ENCODE peak calls at places on chromosome 9, in eight cellular contexts. U, W, Z, M, B, K, C and Q are unnamed samples.

GRCh38 chr9:30172206-30172605 is 2212.2 kb upstream of the ACO1 start:
- DNase-seq in U (no peak), W (no peak), Z (no peak), M (no peak), B (no peak), K (no peak), C (no peak), Q (no peak)

GRCh38 chr9:115913666-115914065 is 239.9 kb upstream of the PAPPA start:
- DNase-seq in U (no peak), W (no peak), Z (no peak), M (no peak), B (no peak), K (no peak), C (no peak), Q (no peak)

GRCh38 chr9:91898451-91899433 is 51.3 kb downstream of the ROR2 start:
- DNase-seq in U (no peak), W (peak), Z (peak), M (no peak), B (no peak), K (no peak), C (peak), Q (peak)

GRCh38 chr9:34079181-34079580 is 30.5 kb upstream of the UBAP2 start:
- DNase-seq in U (no peak), W (no peak), Z (no peak), M (peak), B (peak), K (no peak), C (no peak), Q (no peak)

GRCh38 chr9:35397923-35398322 is 92.0 kb upstream of the RUSC2 start:
- DNase-seq in U (no peak), W (no peak), Z (no peak), M (no peak), B (no peak), K (no peak), C (no peak), Q (no peak)

GRCh38 chr9:35079041-35079425 is 709 bp downstream of the FANCG start:
- DNase-seq in U (no peak), W (no peak), Z (no peak), M (no peak), B (no peak), K (no peak), C (no peak), Q (peak)

GRCh38 chr9:108056805-108057386 is 567.3 kb upstream of the KLF4 start:
- DNase-seq in U (no peak), W (no peak), Z (no peak), M (peak), B (peak), K (no peak), C (no peak), Q (no peak)

GRCh38 chr9:88464851-88465250 is 70.1 kb upstream of the NXNL2 start:
- DNase-seq in U (no peak), W (no peak), Z (no peak), M (no peak), B (no peak), K (no peak), C (no peak), Q (no peak)

GRCh38 chr9:82991684-82992083 is 71.3 kb downstream of the RASEF start:
- DNase-seq in U (no peak), W (no peak), Z (no peak), M (no peak), B (no peak), K (no peak), C (no peak), Q (no peak)

GRCh38 chr9:83047839-83048775 is 14.8 kb downstream of the RASEF start:
- DNase-seq in U (no peak), W (peak), Z (no peak), M (peak), B (no peak), K (peak), C (no peak), Q (no peak)

GRCh38 chr9:89375181-89375760 is 57.0 kb downstream of the SECISBP2 start:
- DNase-seq in U (peak), W (no peak), Z (no peak), M (no peak), B (no peak), K (no peak), C (peak), Q (peak)

GRCh38 chr9:25505644-25506043 is 172.6 kb downstream of the TUSC1 start:
- DNase-seq in U (no peak), W (no peak), Z (no peak), M (no peak), B (no peak), K (no peak), C (no peak), Q (no peak)

GRCh38 chr9:93452710-93453046 is 703 bp downstream of the FAM120AOS start:
- DNase-seq in U (no peak), W (peak), Z (peak), M (no peak), B (no peak), K (peak), C (peak), Q (no peak)

GRCh38 chr9:17863213-17863883 is 284.5 kb downstream of the SH3GL2 start:
- DNase-seq in U (no peak), W (no peak), Z (no peak), M (no peak), B (no peak), K (no peak), C (no peak), Q (no peak)

GRCh38 chr9:32292611-32293010 is 91.8 kb upstream of the ACO1 start:
- DNase-seq in U (no peak), W (no peak), Z (no peak), M (no peak), B (no peak), K (no peak), C (no peak), Q (no peak)

GRCh38 chr9:89603629-89604462 is 966 bp upstream of the GADD45G start:
- DNase-seq in U (peak), W (peak), Z (peak), M (peak), B (peak), K (peak), C (peak), Q (peak)

GRCh38 chr9:19102181-19102630 is 498 bp downstream of the HAUS6 start:
- DNase-seq in U (peak), W (no peak), Z (peak), M (no peak), B (no peak), K (peak), C (peak), Q (peak)

GRCh38 chr9:70362952-70363351 is 51.5 kb downstream of the KLF9 start:
- DNase-seq in U (no peak), W (no peak), Z (peak), M (no peak), B (no peak), K (no peak), C (peak), Q (no peak)

GRCh38 chr9:20570756-20571155 is 51.5 kb downstream of the MLLT3 start:
- DNase-seq in U (no peak), W (no peak), Z (no peak), M (peak), B (no peak), K (no peak), C (no peak), Q (no peak)

GRCh38 chr9:74281674-74282073 is 215.5 kb upstream of the RORB start:
- DNase-seq in U (no peak), W (no peak), Z (no peak), M (peak), B (no peak), K (no peak), C (no peak), Q (peak)

GRCh38 chr9:93612796-93613154 is 36.4 kb downstream of the PHF2 start:
- DNase-seq in U (no peak), W (no peak), Z (no peak), M (no peak), B (no peak), K (no peak), C (peak), Q (no peak)

GRCh38 chr9:136568288-136569081 is 22.6 kb upstream of the NOTCH1 start:
- DNase-seq in U (no peak), W (no peak), Z (no peak), M (no peak), B (peak), K (no peak), C (no peak), Q (no peak)

GRCh38 chr9:638152-638551 is 203.3 kb upstream of the DMRT1 start:
- DNase-seq in U (no peak), W (no peak), Z (no peak), M (no peak), B (no peak), K (no peak), C (no peak), Q (no peak)

GRCh38 chr9:71767421-71768321 is 642 bp downstream of the CEMIP2 start:
- DNase-seq in U (no peak), W (peak), Z (peak), M (no peak), B (no peak), K (no peak), C (peak), Q (peak)

GRCh38 chr9:82456621-82457020 is 468.0 kb downstream of the SPATA31D1 start:
- DNase-seq in U (no peak), W (no peak), Z (no peak), M (no peak), B (peak), K (no peak), C (no peak), Q (no peak)

GRCh38 chr9:115849679-115850412 is 303.7 kb upstream of the PAPPA start:
- DNase-seq in U (no peak), W (peak), Z (no peak), M (no peak), B (no peak), K (no peak), C (no peak), Q (no peak)

GRCh38 chr9:81557957-81558791 is 131.2 kb downstream of the TLE1 start:
- DNase-seq in U (no peak), W (peak), Z (no peak), M (no peak), B (no peak), K (no peak), C (no peak), Q (no peak)

GRCh38 chr9:23117621-23118020 is 671.0 kb downstream of the DMRTA1 start:
- DNase-seq in U (no peak), W (no peak), Z (no peak), M (no peak), B (peak), K (no peak), C (no peak), Q (no peak)

GRCh38 chr9:115981011-115981410 is 172.6 kb upstream of the PAPPA start:
- DNase-seq in U (no peak), W (no peak), Z (no peak), M (no peak), B (no peak), K (no peak), C (no peak), Q (no peak)

GRCh38 chr9:134371731-134372130 is 45.5 kb downstream of the RXRA start:
- DNase-seq in U (peak), W (peak), Z (peak), M (no peak), B (no peak), K (peak), C (peak), Q (no peak)
- TF ChIP-seq POLR2A in U (no peak), W (no peak), Z (no peak), M (no peak), B (no peak), K (no peak), C (no peak), Q (no peak)

GRCh38 chr9:130707225-130707976 is 13.8 kb downstream of the EXOSC2 start:
- DNase-seq in U (no peak), W (peak), Z (peak), M (peak), B (no peak), K (peak), C (no peak), Q (peak)
- TF ChIP-seq POLR2A in U (no peak), W (no peak), Z (no peak), M (no peak), B (no peak), K (no peak), C (no peak), Q (no peak)

DNA sequence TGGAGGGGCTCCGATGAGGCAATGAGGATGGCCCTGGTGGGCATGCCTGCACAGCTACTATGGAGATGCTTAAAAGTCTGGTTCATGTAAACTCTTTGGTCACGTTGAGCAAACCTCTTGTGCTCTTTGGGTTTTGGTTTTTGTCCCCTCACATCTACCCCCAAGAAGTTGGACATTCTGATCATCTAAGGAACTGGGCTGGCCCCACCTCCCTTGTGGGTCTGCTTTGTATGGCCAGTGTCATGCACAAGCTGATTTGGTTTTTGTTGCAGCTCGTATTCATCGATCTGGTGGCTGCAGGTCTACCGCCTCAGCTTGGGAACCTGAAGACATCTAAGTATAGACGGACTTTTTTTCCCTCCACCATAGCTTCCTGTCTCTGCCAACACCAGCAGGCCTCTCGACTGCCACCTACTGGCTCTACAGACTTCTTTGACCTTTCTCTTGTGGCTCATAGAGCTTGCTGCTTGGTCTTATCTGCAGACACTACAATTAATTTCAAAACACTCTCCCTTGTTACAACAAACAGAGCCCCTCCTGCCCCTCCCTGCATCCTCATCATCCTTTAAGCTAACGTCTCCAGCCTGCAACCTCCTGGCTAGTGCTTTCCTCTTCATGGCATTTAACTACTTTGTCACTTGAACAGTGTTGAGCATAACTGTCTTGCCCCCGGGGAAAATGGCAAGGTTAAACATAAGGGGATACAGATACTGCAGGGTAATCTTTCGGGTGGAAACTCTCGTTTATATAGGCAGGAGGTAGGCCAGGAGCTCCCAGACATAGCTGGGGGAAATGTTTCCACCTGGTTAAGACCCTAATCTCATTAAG is 34.5 kb downstream of the TSTD2 start:
- DNase-seq in U (peak), W (peak), Z (peak), M (peak), B (peak), K (peak), C (peak), Q (peak)
- TF ChIP-seq POLR2A in U (no peak), W (no peak), Z (no peak), M (no peak), B (no peak), K (no peak), C (no peak), Q (no peak)

DNA sequence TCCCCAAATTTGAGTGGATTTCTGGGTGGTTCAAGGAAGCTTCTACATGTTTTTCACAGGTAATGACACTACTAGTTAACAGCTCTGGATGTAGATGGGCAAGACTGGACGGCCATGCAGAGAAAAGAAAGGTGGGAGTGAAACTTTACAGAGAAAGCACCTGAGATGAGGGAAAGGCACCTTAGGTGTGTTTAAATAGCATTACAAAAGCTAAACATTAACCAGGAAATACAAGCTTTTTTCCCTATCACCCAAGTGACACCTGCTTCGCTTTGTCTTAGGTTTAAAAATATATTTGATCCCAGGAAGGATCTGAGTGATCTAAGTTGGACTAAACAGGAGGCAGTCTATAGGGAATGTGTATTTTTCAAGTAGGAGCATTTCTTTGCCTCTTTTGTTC is 8.3 kb downstream of the C9orf152 start:
- DNase-seq in U (no peak), W (no peak), Z (no peak), M (no peak), B (no peak), K (no peak), C (no peak), Q (no peak)
- TF ChIP-seq POLR2A in U (no peak), W (no peak), Z (no peak), M (no peak), B (no peak), K (no peak), C (no peak), Q (no peak)

GRCh38 chr9:15510789-15511575 is at the start of gene PSIP1:
- DNase-seq in U (peak), W (peak), Z (peak), M (peak), B (peak), K (peak), C (peak), Q (peak)
- TF ChIP-seq POLR2A in U (no peak), W (no peak), Z (peak), M (peak), B (peak), K (peak), C (peak), Q (peak)

GRCh38 chr9:119938871-119939270 is 569.6 kb upstream of the BRINP1 start:
- DNase-seq in U (no peak), W (no peak), Z (no peak), M (no peak), B (no peak), K (no peak), C (no peak), Q (no peak)
- TF ChIP-seq POLR2A in U (no peak), W (no peak), Z (no peak), M (no peak), B (no peak), K (no peak), C (no peak), Q (no peak)

DNA sequence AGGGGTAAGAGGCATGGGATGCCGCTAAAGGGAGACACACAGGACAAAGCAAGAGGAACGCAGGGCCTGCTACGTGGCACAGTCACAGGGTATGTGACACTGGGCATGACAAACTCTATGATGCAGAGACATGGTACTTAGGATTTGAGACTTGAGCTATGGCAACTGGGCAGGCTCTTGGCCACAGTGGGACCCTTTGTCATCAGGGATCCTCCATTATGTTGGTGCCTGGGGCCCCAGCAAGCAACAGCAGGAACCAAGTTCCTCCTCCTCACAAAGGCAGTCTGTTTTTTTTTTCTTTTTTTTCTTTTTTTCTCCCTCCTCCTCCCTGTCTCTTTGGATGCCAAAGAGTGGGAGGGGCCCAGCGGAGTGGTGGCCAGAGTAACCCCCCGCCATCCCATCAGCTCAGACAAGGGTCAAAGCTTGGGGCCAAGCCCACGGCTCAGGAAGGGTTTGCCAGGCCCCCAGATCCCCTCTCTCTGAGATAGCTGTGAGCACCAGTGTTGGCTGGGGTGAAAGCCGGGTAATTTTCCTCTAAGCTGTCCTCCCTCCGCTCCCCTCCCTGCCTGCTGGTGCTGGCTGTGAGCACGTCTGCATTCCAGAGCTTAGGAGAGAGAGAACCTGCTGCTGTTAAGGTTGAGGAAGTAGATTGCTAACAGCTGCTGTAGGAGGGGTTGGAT is 21.1 kb downstream of the GSN start:
- DNase-seq in U (peak), W (peak), Z (peak), M (peak), B (no peak), K (peak), C (peak), Q (no peak)
- TF ChIP-seq POLR2A in U (no peak), W (no peak), Z (peak), M (no peak), B (no peak), K (no peak), C (no peak), Q (no peak)

GRCh38 chr9:99821187-99822095 is at the start of gene NR4A3:
- DNase-seq in U (peak), W (peak), Z (peak), M (peak), B (peak), K (peak), C (peak), Q (peak)

GRCh38 chr9:99819484-99820329 is 2.0 kb upstream of the NR4A3 start:
- DNase-seq in U (peak), W (peak), Z (peak), M (peak), B (peak), K (peak), C (peak), Q (peak)

GRCh38 chr9:99818439-99818992 is 3.2 kb upstream of the NR4A3 start:
- DNase-seq in U (no peak), W (no peak), Z (no peak), M (no peak), B (no peak), K (no peak), C (no peak), Q (no peak)

GRCh38 chr9:99820330-99821186 is 1.1 kb upstream of the NR4A3 start:
- DNase-seq in U (peak), W (peak), Z (peak), M (peak), B (peak), K (peak), C (peak), Q (peak)

DNA sequence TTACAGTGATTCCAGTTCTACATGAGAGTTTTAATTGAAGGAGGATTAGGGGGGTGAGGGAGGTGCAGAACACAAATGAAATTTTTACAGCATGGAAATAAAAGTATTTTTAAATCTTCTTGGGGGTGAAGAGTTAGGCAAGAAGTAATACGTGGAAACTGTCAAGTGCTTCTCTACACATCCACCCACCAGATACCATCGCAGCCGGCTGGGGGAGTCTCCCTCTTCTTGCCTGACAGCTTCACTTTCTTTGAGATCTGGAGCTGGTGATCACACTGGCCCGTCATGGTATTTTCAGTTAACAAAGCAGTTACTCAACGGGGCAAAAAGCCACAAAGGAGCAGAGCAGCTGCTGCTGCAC is 2.6 kb upstream of the NR4A3 start:
- DNase-seq in U (no peak), W (no peak), Z (no peak), M (no peak), B (no peak), K (no peak), C (no peak), Q (no peak)
- TF ChIP-seq POLR2A in U (no peak), W (no peak), Z (no peak), M (no peak), B (no peak), K (no peak), C (no peak), Q (peak)

GRCh38 chr9:133238272-133238850 is 29.3 kb upstream of the OBP2B start:
- DNase-seq in U (peak), W (peak), Z (peak), M (peak), B (peak), K (peak), C (peak), Q (peak)
- TF ChIP-seq POLR2A in U (no peak), W (no peak), Z (no peak), M (peak), B (no peak), K (no peak), C (no peak), Q (no peak)